ENCODE peak calls at places on chromosomes 6 and 20, in nine cellular contexts. T is cardiac fibroblast, C is heart left ventricle, E is body of pancreas, N is fibroblast of pulmonary artery, W is bronchial epithelial cell, I is HepG2, G is IMR-90, Q is prostate gland. X is an unnamed sample.

GRCh38 chr6:36676142-36677058 is 2.1 kb upstream of the CDKN1A start:
- DNase-seq in G (peak), N (no peak), W (peak), E (peak), Q (peak), T (no peak), C (no peak), I (peak), X (peak)

GRCh38 chr6:100153656-100154055 is 159.6 kb upstream of the MCHR2 start:
- DNase-seq in Q (no peak), C (no peak), I (no peak), G (no peak), N (no peak), T (no peak), W (no peak), E (no peak), X (no peak)

GRCh38 chr6:4603291-4603690 is 172.9 kb upstream of the CDYL start:
- DNase-seq in I (no peak), G (peak), W (peak), T (peak), Q (no peak), N (peak), C (no peak), E (no peak), X (peak)

GRCh38 chr6:43953794-43954310 is 173.4 kb downstream of the MRPL14 start:
- DNase-seq in C (peak), Q (no peak), W (no peak), G (no peak), T (peak), E (peak), I (peak), N (no peak), X (no peak)

GRCh38 chr6:134577998-134578397 is 260.1 kb upstream of the SGK1 start:
- DNase-seq in W (peak), I (no peak), E (no peak), Q (no peak), C (no peak), G (peak), N (peak), T (peak), X (peak)

GRCh38 chr20:19774086-19774933 is 16.3 kb downstream of the RIN2 start:
- DNase-seq in Q (no peak), G (no peak), I (peak), N (peak), W (no peak), E (no peak), T (peak), C (no peak), X (no peak)

GRCh38 chr20:62049342-62050165 is 16.1 kb downstream of the TAF4 start:
- DNase-seq in G (no peak), W (no peak), I (no peak), T (no peak), E (peak), Q (no peak), N (no peak), C (no peak), X (no peak)

GRCh38 chr6:49497308-49497707 is 2.4 kb upstream of the GLYATL3 start:
- DNase-seq in N (no peak), C (no peak), G (no peak), E (no peak), Q (no peak), W (no peak), T (no peak), I (no peak), X (no peak)

GRCh38 chr6:1485678-1486077 is 96.3 kb downstream of the FOXF2 start:
- DNase-seq in Q (no peak), T (peak), E (no peak), G (peak), C (no peak), N (peak), I (no peak), W (peak), X (peak)

GRCh38 chr6:40627316-40627715 is 40.2 kb upstream of the LRFN2 start:
- DNase-seq in G (no peak), T (no peak), E (no peak), N (no peak), I (no peak), Q (no peak), C (no peak), W (peak), X (peak)

GRCh38 chr6:40634429-40634828 is 47.3 kb upstream of the LRFN2 start:
- DNase-seq in C (no peak), G (no peak), W (no peak), Q (no peak), I (no peak), T (no peak), E (no peak), N (no peak), X (no peak)

GRCh38 chr6:40629463-40629862 is 42.3 kb upstream of the LRFN2 start:
- DNase-seq in Q (no peak), E (no peak), W (no peak), G (no peak), T (no peak), C (no peak), N (no peak), I (no peak), X (no peak)

GRCh38 chr6:40630046-40630445 is 42.9 kb upstream of the LRFN2 start:
- DNase-seq in N (no peak), C (no peak), W (no peak), G (no peak), I (no peak), T (no peak), Q (no peak), E (no peak), X (no peak)

GRCh38 chr6:40631760-40632159 is 44.6 kb upstream of the LRFN2 start:
- DNase-seq in E (no peak), N (no peak), I (no peak), Q (no peak), W (no peak), C (no peak), T (no peak), G (no peak), X (no peak)
- TF ChIP-seq CTCF in E (no peak), N (no peak), I (no peak), Q (no peak), W (no peak), C (no peak), T (no peak), G (no peak), X (no peak)

GRCh38 chr6:26269406-26270120 is 95.4 kb upstream of the BTN3A2 start:
- DNase-seq in N (no peak), I (no peak), C (no peak), W (peak), Q (no peak), G (no peak), T (peak), E (no peak), X (no peak)
- H3K4me3 ChIP-seq in N (no peak), I (no peak), C (no peak), W (no peak), Q (no peak), G (no peak), T (peak), E (no peak), X (peak)

DNA sequence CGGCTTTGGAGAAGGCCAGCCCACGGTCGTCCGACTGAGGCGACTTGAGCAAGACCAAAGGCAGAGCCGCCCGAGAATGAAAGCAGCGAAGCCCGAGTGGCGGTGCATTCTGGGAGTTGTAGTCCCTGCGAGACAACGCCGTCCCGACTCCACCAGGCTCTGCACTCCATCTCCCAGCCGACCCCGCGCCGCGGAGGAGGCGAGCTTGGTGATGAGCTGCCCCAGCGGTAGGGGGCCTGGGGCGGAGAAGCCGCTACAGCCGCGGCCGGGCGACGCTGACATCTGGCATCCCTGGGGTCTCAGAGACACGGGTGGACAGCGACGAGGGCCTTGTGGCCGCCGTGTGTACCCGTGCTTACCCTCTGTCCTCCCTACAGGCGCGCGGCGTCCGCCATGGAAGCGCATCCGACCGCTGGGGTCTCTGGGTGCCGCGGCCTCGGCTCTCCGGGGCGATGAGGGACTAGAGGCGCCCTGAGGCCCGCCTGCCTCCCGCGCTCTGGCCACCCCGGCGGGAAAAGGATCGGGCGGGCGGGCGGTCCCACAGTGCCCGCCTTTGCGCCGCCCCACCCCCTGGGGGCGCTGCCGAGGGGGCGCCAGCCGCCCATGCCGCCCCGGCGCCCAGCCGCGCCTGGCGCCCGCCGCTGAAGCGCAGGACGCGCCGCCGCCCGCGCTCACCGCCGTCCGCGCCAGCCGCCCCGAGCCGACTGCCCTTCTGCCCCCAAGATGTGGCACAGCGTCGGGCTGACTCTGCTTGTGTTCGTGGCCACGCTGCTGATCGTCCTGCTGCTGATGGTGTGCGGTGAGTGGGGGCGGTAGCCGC is at the start of gene SMIM13:
- DNase-seq in E (peak), I (peak), G (peak), C (peak), N (peak), T (peak), Q (peak), W (peak), X (peak)
- TF ChIP-seq CTCF in E (peak), I (peak), G (peak), C (peak), N (peak), T (peak), Q (peak), W (peak), X (peak)

GRCh38 chr6:84892666-84893065 is 128.3 kb upstream of the TBX18 start:
- DNase-seq in G (no peak), T (peak), Q (no peak), E (no peak), N (peak), W (peak), I (no peak), C (no peak), X (peak)

GRCh38 chr6:84902354-84902928 is 138.0 kb upstream of the TBX18 start:
- DNase-seq in I (no peak), T (no peak), Q (no peak), C (no peak), E (peak), N (no peak), W (no peak), G (no peak), X (no peak)

GRCh38 chr6:84897874-84898635 is 133.7 kb upstream of the TBX18 start:
- DNase-seq in C (no peak), G (peak), Q (no peak), W (peak), T (peak), I (no peak), E (no peak), N (peak), X (peak)
- H3K4me3 ChIP-seq in C (no peak), G (no peak), Q (no peak), W (no peak), T (no peak), I (no peak), E (no peak), N (no peak), X (no peak)

X was measured in epithelial cell of esophagus.